ENCODE peak calls at places on chromosome 17, in nine cellular contexts. E is mesendoderm; Y is NCI-H748 treated with DMSO at 0.1 percent for 48 hours; I is HEK293T; B is stimulated activated CD8-positive, alpha-beta memory T cell treated with anti-CD3 and anti-CD28 coated beads, Interleukin-15, amount 100 ng/mL, for 1 hour; C is uterus; W is NCI-H345; G is GM23338; S is gastrocnemius medialis. M is an unnamed sample.
A peak's percentile ranks its signal among the peaks of the same experiment; 100 is the strongest.

GRCh38 chr17:43660816-43661493 is 767 bp downstream of the MEOX1 start:
- DNase-seq in E (no peak), Y (no peak), I (no peak), B (no peak), C (no peak), W (no peak), G (no peak), S (no peak), M (no peak)

GRCh38 chr17:31446195-31446967 is 54.9 kb downstream of the RAB11FIP4 start:
- DNase-seq in E (no peak), Y (no peak), I (no peak), B (no peak), C (no peak), W (no peak), G (no peak), S (no peak), M (no peak)

GRCh38 chr17:32877164-32877764 is 340 bp upstream of the MYO1D start:
- DNase-seq in E (peak; percentile 92), Y (peak; percentile 77), I (peak; percentile 86), B (peak; percentile 81), C (peak; percentile 95), W (peak; percentile 96), G (peak; percentile 93), S (peak; percentile 67), M (peak; percentile 88)

GRCh38 chr17:44924107-44924544 is 8.8 kb upstream of the GFAP start:
- DNase-seq in E (no peak), Y (peak; percentile 17), I (no peak), B (no peak), C (no peak), W (no peak), G (no peak), S (no peak), M (no peak)

GRCh38 chr17:4499431-4500187 is 928 bp downstream of the SPNS2 start:
- DNase-seq in E (no peak), Y (no peak), I (peak; percentile 17), B (no peak), C (no peak), W (no peak), G (peak; percentile 66), S (no peak), M (no peak)

GRCh38 chr17:82935944-82936767 is 96.3 kb upstream of the ZNF750 start:
- DNase-seq in E (no peak), Y (no peak), I (no peak), B (no peak), C (peak; percentile 7), W (no peak), G (no peak), S (peak; percentile 1), M (no peak)

GRCh38 chr17:16872836-16873653 is 98.9 kb downstream of the TNFRSF13B start:
- DNase-seq in E (peak; percentile 61), Y (no peak), I (peak; percentile 77), B (no peak), C (peak; percentile 13), W (peak; percentile 24), G (peak; percentile 79), S (no peak), M (peak; percentile 60)

GRCh38 chr17:67024736-67025135 is 19.6 kb upstream of the CACNG1 start:
- DNase-seq in E (no peak), Y (no peak), I (no peak), B (no peak), C (no peak), W (no peak), G (no peak), S (no peak), M (no peak)

GRCh38 chr17:58333396-58334207 is 5.0 kb upstream of the TSPOAP1 start:
- DNase-seq in E (no peak), Y (no peak), I (no peak), B (no peak), C (no peak), W (no peak), G (no peak), S (no peak), M (no peak)

GRCh38 chr17:40659909-40660308 is 5.1 kb downstream of the KRT222 start:
- DNase-seq in E (no peak), Y (no peak), I (no peak), B (no peak), C (no peak), W (no peak), G (no peak), S (no peak), M (no peak)

GRCh38 chr17:57071991-57072944 is 12.8 kb upstream of the AKAP1 start:
- DNase-seq in E (no peak), Y (no peak), I (no peak), B (no peak), C (no peak), W (no peak), G (peak; percentile 62), S (no peak), M (no peak)

GRCh38 chr17:31581022-31581483 is 189.6 kb downstream of the RAB11FIP4 start:
- DNase-seq in E (no peak), Y (no peak), I (no peak), B (no peak), C (peak; percentile 79), W (no peak), G (no peak), S (no peak), M (no peak)

GRCh38 chr17:32518856-32519768 is 32.3 kb downstream of the CDK5R1 start:
- DNase-seq in E (peak; percentile 96), Y (peak; percentile 93), I (peak; percentile 58), B (no peak), C (peak; percentile 22), W (peak; percentile 85), G (peak; percentile 96), S (no peak), M (no peak)

GRCh38 chr17:8426094-8426720 is 9.5 kb upstream of the NDEL1 start:
- DNase-seq in E (no peak), Y (no peak), I (no peak), B (no peak), C (no peak), W (no peak), G (no peak), S (no peak), M (no peak)

GRCh38 chr17:27502526-27503324 is 46.5 kb downstream of the KSR1 start:
- DNase-seq in E (no peak), Y (no peak), I (no peak), B (no peak), C (no peak), W (no peak), G (no peak), S (no peak), M (no peak)

GRCh38 chr17:77790143-77790829 is 168.2 kb upstream of the TNRC6C start:
- DNase-seq in E (peak; percentile 82), Y (peak; percentile 12), I (no peak), B (no peak), C (no peak), W (peak; percentile 26), G (peak; percentile 83), S (no peak), M (no peak)

GRCh38 chr17:58960068-58960467 is 146.6 kb downstream of the TRIM37 start:
- DNase-seq in E (peak; percentile 62), Y (peak; percentile 38), I (peak; percentile 19), B (no peak), C (no peak), W (peak; percentile 62), G (peak; percentile 50), S (no peak), M (no peak)

GRCh38 chr17:60102632-60103047 is 23.9 kb upstream of the HEATR6 start:
- DNase-seq in E (no peak), Y (no peak), I (no peak), B (no peak), C (no peak), W (no peak), G (no peak), S (no peak), M (no peak)

GRCh38 chr17:57921342-57921741 is 33.9 kb downstream of the CUEDC1 start:
- DNase-seq in E (no peak), Y (no peak), I (no peak), B (no peak), C (peak; percentile 55), W (no peak), G (no peak), S (no peak), M (no peak)

GRCh38 chr17:57955183-57955952 is at the start of gene CUEDC1:
- DNase-seq in E (peak; percentile 67), Y (peak; percentile 36), I (peak; percentile 88), B (peak; percentile 11), C (peak; percentile 84), W (peak; percentile 50), G (peak; percentile 76), S (peak; percentile 72), M (peak; percentile 86)

GRCh38 chr17:8253801-8254200 is 4.7 kb downstream of the PFAS start:
- DNase-seq in E (peak; percentile 63), Y (no peak), I (no peak), B (no peak), C (no peak), W (no peak), G (no peak), S (no peak), M (no peak)

GRCh38 chr17:16455997-16456769 is 35.8 kb downstream of the LRRC75A start:
- DNase-seq in E (no peak), Y (no peak), I (no peak), B (no peak), C (no peak), W (no peak), G (no peak), S (no peak), M (no peak)

GRCh38 chr17:69478916-69479315 is 64.4 kb downstream of the MAP2K6 start:
- DNase-seq in E (no peak), Y (no peak), I (no peak), B (no peak), C (no peak), W (peak; percentile 62), G (no peak), S (no peak), M (no peak)

GRCh38 chr17:27494192-27495091 is 38.2 kb downstream of the KSR1 start:
- DNase-seq in E (peak; percentile 69), Y (no peak), I (peak; percentile 12), B (no peak), C (peak; percentile 47), W (no peak), G (peak; percentile 64), S (peak; percentile 34), M (no peak)

GRCh38 chr17:30550512-30551273 is 73.5 kb downstream of the GOSR1 start:
- DNase-seq in E (no peak), Y (no peak), I (no peak), B (no peak), C (no peak), W (no peak), G (no peak), S (no peak), M (peak; percentile 58)

GRCh38 chr17:2924211-2924610 is 128.0 kb downstream of the RAP1GAP2 start:
- DNase-seq in E (peak; percentile 88), Y (no peak), I (no peak), B (no peak), C (no peak), W (no peak), G (peak; percentile 73), S (no peak), M (no peak)

GRCh38 chr17:31156326-31156725 is 61.5 kb downstream of the NF1 start:
- DNase-seq in E (no peak), Y (no peak), I (no peak), B (no peak), C (no peak), W (no peak), G (no peak), S (no peak), M (no peak)

GRCh38 chr17:45146166-45146565 is 2.1 kb upstream of the HEXIM1 start:
- DNase-seq in E (no peak), Y (no peak), I (no peak), B (no peak), C (no peak), W (no peak), G (no peak), S (no peak), M (no peak)

GRCh38 chr17:31494259-31495048 is 103.0 kb downstream of the RAB11FIP4 start:
- DNase-seq in E (peak; percentile 45), Y (no peak), I (no peak), B (peak; percentile 28), C (no peak), W (no peak), G (no peak), S (no peak), M (peak; percentile 50)

GRCh38 chr17:38750312-38751121 is 2.0 kb upstream of the PSMB3 start:
- DNase-seq in E (peak; percentile 57), Y (peak; percentile 61), I (no peak), B (no peak), C (no peak), W (peak; percentile 71), G (peak; percentile 74), S (no peak), M (no peak)

GRCh38 chr17:59837362-59838195 is 55.2 kb downstream of the TUBD1 start:
- DNase-seq in E (peak; percentile 100), Y (peak; percentile 97), I (peak; percentile 37), B (no peak), C (peak; percentile 60), W (peak; percentile 81), G (peak; percentile 99), S (peak; percentile 58), M (no peak)